ENCODE peak calls at places on chromosomes 12 and 14, in eight cellular contexts. One of them, this sample, is unnamed.
A peak's percentile ranks its signal among the peaks of the same experiment; 100 is the strongest.

GRCh38 chr12:12474931-12475485 is 87.7 kb downstream of the DUSP16 start:
- DNase-seq in fibroblast of pulmonary artery: peak; percentile 42
- DNase-seq in foreskin fibroblast: peak; percentile 21
- DNase-seq in A549: no peak
- DNase-seq in IMR-90: peak; percentile 43
- DNase-seq in brain microvascular endothelial cell: peak; percentile 13
- DNase-seq in GM12865: peak; percentile 91
- DNase-seq in AG04450: no peak
- DNase-seq in this sample: peak; percentile 19

GRCh38 chr12:114732426-114733030 is 48.6 kb upstream of the TBX3 start:
- DNase-seq in brain microvascular endothelial cell: no peak
- DNase-seq in A549: no peak
- DNase-seq in GM12865: no peak
- DNase-seq in foreskin fibroblast: no peak
- DNase-seq in fibroblast of pulmonary artery: no peak
- DNase-seq in AG04450: no peak
- DNase-seq in IMR-90: no peak
- DNase-seq in this sample: no peak

GRCh38 chr12:67155863-67156262 is 113.3 kb upstream of the CAND1 start:
- DNase-seq in A549: no peak
- DNase-seq in fibroblast of pulmonary artery: peak; percentile 18
- DNase-seq in brain microvascular endothelial cell: peak; percentile 24
- DNase-seq in GM12865: no peak
- DNase-seq in foreskin fibroblast: peak; percentile 47
- DNase-seq in IMR-90: peak; percentile 37
- DNase-seq in AG04450: no peak
- DNase-seq in this sample: peak; percentile 4

GRCh38 chr12:70052931-70053497 is 190.2 kb upstream of the CNOT2 start:
- DNase-seq in fibroblast of pulmonary artery: peak; percentile 97
- DNase-seq in brain microvascular endothelial cell: peak; percentile 74
- DNase-seq in foreskin fibroblast: peak; percentile 93
- DNase-seq in AG04450: no peak
- DNase-seq in A549: peak; percentile 28
- DNase-seq in GM12865: no peak
- DNase-seq in IMR-90: peak; percentile 67
- DNase-seq in this sample: peak; percentile 60

GRCh38 chr14:89384023-89384422 is 33.0 kb downstream of the FOXN3 start:
- DNase-seq in A549: no peak
- DNase-seq in AG04450: no peak
- DNase-seq in GM12865: peak; percentile 95
- DNase-seq in IMR-90: no peak
- DNase-seq in foreskin fibroblast: no peak
- DNase-seq in fibroblast of pulmonary artery: no peak
- DNase-seq in brain microvascular endothelial cell: no peak
- DNase-seq in this sample: no peak

GRCh38 chr14:64730061-64730440 is 25.8 kb downstream of the PLEKHG3 start:
- DNase-seq in foreskin fibroblast: no peak
- DNase-seq in IMR-90: no peak
- DNase-seq in fibroblast of pulmonary artery: no peak
- DNase-seq in A549: no peak
- DNase-seq in GM12865: no peak
- DNase-seq in brain microvascular endothelial cell: no peak
- DNase-seq in AG04450: no peak
- DNase-seq in this sample: no peak

GRCh38 chr12:30725739-30726138 is 29.0 kb downstream of the CAPRIN2 start:
- DNase-seq in A549: peak; percentile 56
- DNase-seq in IMR-90: peak; percentile 84
- DNase-seq in foreskin fibroblast: peak; percentile 77
- DNase-seq in brain microvascular endothelial cell: peak; percentile 50
- DNase-seq in AG04450: peak; percentile 21
- DNase-seq in GM12865: no peak
- DNase-seq in fibroblast of pulmonary artery: peak; percentile 82
- DNase-seq in this sample: peak; percentile 84

GRCh38 chr12:25524381-25524780 is 28.7 kb downstream of the LMNTD1 start:
- DNase-seq in GM12865: no peak
- DNase-seq in A549: no peak
- DNase-seq in AG04450: no peak
- DNase-seq in brain microvascular endothelial cell: no peak
- DNase-seq in fibroblast of pulmonary artery: no peak
- DNase-seq in IMR-90: no peak
- DNase-seq in foreskin fibroblast: no peak
- DNase-seq in this sample: no peak

GRCh38 chr14:71478542-71478941 is 453.7 kb upstream of the RGS6 start:
- DNase-seq in brain microvascular endothelial cell: peak; percentile 70
- DNase-seq in AG04450: no peak
- DNase-seq in IMR-90: peak; percentile 64
- DNase-seq in A549: no peak
- DNase-seq in fibroblast of pulmonary artery: peak; percentile 69
- DNase-seq in GM12865: peak; percentile 53
- DNase-seq in foreskin fibroblast: peak; percentile 55
- DNase-seq in this sample: peak; percentile 73

GRCh38 chr14:63910593-63911363 is 58.0 kb downstream of the SYNE2 start:
- DNase-seq in fibroblast of pulmonary artery: peak; percentile 26
- DNase-seq in IMR-90: peak; percentile 67
- DNase-seq in AG04450: no peak
- DNase-seq in GM12865: peak; percentile 24
- DNase-seq in A549: no peak
- DNase-seq in brain microvascular endothelial cell: no peak
- DNase-seq in foreskin fibroblast: peak; percentile 44
- DNase-seq in this sample: no peak

GRCh38 chr12:118145113-118145797 is 9.3 kb downstream of the PEBP1 start:
- DNase-seq in IMR-90: no peak
- DNase-seq in AG04450: no peak
- DNase-seq in fibroblast of pulmonary artery: no peak
- DNase-seq in GM12865: peak; percentile 83
- DNase-seq in foreskin fibroblast: no peak
- DNase-seq in brain microvascular endothelial cell: no peak
- DNase-seq in A549: no peak
- DNase-seq in this sample: no peak

GRCh38 chr14:104600141-104600643 is 4.4 kb downstream of the TMEM179 start:
- DNase-seq in GM12865: no peak
- DNase-seq in fibroblast of pulmonary artery: no peak
- DNase-seq in AG04450: no peak
- DNase-seq in brain microvascular endothelial cell: no peak
- DNase-seq in A549: peak; percentile 48
- DNase-seq in IMR-90: no peak
- DNase-seq in foreskin fibroblast: peak; percentile 30
- DNase-seq in this sample: no peak

GRCh38 chr12:88450130-88450529 is 130.1 kb downstream of the KITLG start:
- DNase-seq in GM12865: no peak
- DNase-seq in A549: no peak
- DNase-seq in brain microvascular endothelial cell: no peak
- DNase-seq in foreskin fibroblast: no peak
- DNase-seq in IMR-90: no peak
- DNase-seq in fibroblast of pulmonary artery: peak; percentile 23
- DNase-seq in AG04450: no peak
- DNase-seq in this sample: no peak

GRCh38 chr12:81692008-81692407 is 67.1 kb downstream of the PPFIA2 start:
- DNase-seq in IMR-90: no peak
- DNase-seq in GM12865: no peak
- DNase-seq in brain microvascular endothelial cell: no peak
- DNase-seq in fibroblast of pulmonary artery: no peak
- DNase-seq in A549: no peak
- DNase-seq in AG04450: no peak
- DNase-seq in foreskin fibroblast: no peak
- DNase-seq in this sample: no peak

GRCh38 chr12:113359133-113359938 is 949 bp downstream of the PLBD2 start:
- DNase-seq in foreskin fibroblast: peak; percentile 81
- DNase-seq in GM12865: no peak
- DNase-seq in A549: no peak
- DNase-seq in brain microvascular endothelial cell: no peak
- DNase-seq in AG04450: no peak
- DNase-seq in fibroblast of pulmonary artery: peak; percentile 36
- DNase-seq in IMR-90: peak; percentile 14
- DNase-seq in this sample: no peak

GRCh38 chr12:120229583-120230325 is 28.8 kb upstream of the RPLP0 start:
- DNase-seq in GM12865: no peak
- DNase-seq in IMR-90: no peak
- DNase-seq in foreskin fibroblast: peak; percentile 61
- DNase-seq in fibroblast of pulmonary artery: peak; percentile 50
- DNase-seq in brain microvascular endothelial cell: no peak
- DNase-seq in AG04450: no peak
- DNase-seq in A549: no peak
- DNase-seq in this sample: no peak

GRCh38 chr14:28101992-28102391 is 664.6 kb upstream of the FOXG1 start:
- DNase-seq in AG04450: no peak
- DNase-seq in foreskin fibroblast: no peak
- DNase-seq in brain microvascular endothelial cell: no peak
- DNase-seq in IMR-90: no peak
- DNase-seq in fibroblast of pulmonary artery: peak; percentile 3
- DNase-seq in A549: no peak
- DNase-seq in GM12865: no peak
- DNase-seq in this sample: no peak

GRCh38 chr12:95318071-95318545 is 100.5 kb downstream of the VEZT start:
- DNase-seq in AG04450: peak; percentile 70
- DNase-seq in GM12865: no peak
- DNase-seq in foreskin fibroblast: peak; percentile 83
- DNase-seq in A549: peak; percentile 59
- DNase-seq in fibroblast of pulmonary artery: peak; percentile 73
- DNase-seq in IMR-90: peak; percentile 88
- DNase-seq in brain microvascular endothelial cell: peak; percentile 75
- DNase-seq in this sample: peak; percentile 92

GRCh38 chr12:3680919-3681594 is 71.9 kb downstream of the CRACR2A start:
- DNase-seq in fibroblast of pulmonary artery: peak; percentile 59
- DNase-seq in GM12865: no peak
- DNase-seq in IMR-90: no peak
- DNase-seq in foreskin fibroblast: peak; percentile 68
- DNase-seq in AG04450: no peak
- DNase-seq in brain microvascular endothelial cell: peak; percentile 24
- DNase-seq in A549: no peak
- DNase-seq in this sample: peak; percentile 24

DNA sequence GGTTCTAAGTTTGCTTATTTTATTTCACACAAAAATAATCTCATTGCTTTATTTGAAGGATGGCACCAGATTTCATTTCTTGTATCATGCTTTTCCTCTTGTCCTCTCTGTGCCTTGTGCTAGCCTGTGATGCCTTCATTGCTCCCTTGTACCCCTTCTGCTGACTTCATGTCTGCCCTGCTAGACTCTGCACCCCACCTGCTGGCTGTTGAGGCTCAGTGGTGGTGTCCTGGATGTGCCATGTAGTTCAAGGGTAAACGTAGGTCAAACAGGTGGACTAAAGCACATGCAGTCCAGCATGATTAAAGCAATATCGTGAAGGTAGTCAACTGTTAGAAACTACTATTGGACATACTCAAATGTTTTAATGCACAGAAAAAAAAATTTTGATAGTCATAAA is 21.6 kb downstream of the MRPS35 start:
- DNase-seq in fibroblast of pulmonary artery: peak; percentile 8
- DNase-seq in GM12865: peak; percentile 37
- DNase-seq in IMR-90: no peak
- DNase-seq in AG04450: no peak
- DNase-seq in foreskin fibroblast: peak; percentile 26
- DNase-seq in brain microvascular endothelial cell: no peak
- DNase-seq in A549: peak; percentile 18
- DNase-seq in this sample: no peak
- TF ChIP-seq CTCF in fibroblast of pulmonary artery: peak; percentile 37
- TF ChIP-seq CTCF in GM12865: peak; percentile 35
- TF ChIP-seq CTCF in IMR-90: peak; percentile 15
- TF ChIP-seq CTCF in AG04450: peak; percentile 40
- TF ChIP-seq CTCF in foreskin fibroblast: peak; percentile 39
- TF ChIP-seq CTCF in brain microvascular endothelial cell: peak; percentile 58
- TF ChIP-seq CTCF in A549: no peak
- TF ChIP-seq CTCF in this sample: peak; percentile 46

GRCh38 chr12:91892081-91892855 is 253.4 kb downstream of the BTG1 start:
- DNase-seq in IMR-90: no peak
- DNase-seq in foreskin fibroblast: no peak
- DNase-seq in GM12865: no peak
- DNase-seq in AG04450: no peak
- DNase-seq in fibroblast of pulmonary artery: no peak
- DNase-seq in A549: no peak
- DNase-seq in brain microvascular endothelial cell: no peak
- DNase-seq in this sample: no peak
- TF ChIP-seq CTCF in IMR-90: no peak
- TF ChIP-seq CTCF in foreskin fibroblast: no peak
- TF ChIP-seq CTCF in GM12865: no peak
- TF ChIP-seq CTCF in AG04450: no peak
- TF ChIP-seq CTCF in fibroblast of pulmonary artery: no peak
- TF ChIP-seq CTCF in A549: no peak
- TF ChIP-seq CTCF in brain microvascular endothelial cell: no peak
- TF ChIP-seq CTCF in this sample: no peak

GRCh38 chr14:102923920-102924486 is 1.5 kb downstream of the AMN start:
- DNase-seq in GM12865: no peak
- DNase-seq in AG04450: no peak
- DNase-seq in foreskin fibroblast: no peak
- DNase-seq in fibroblast of pulmonary artery: no peak
- DNase-seq in brain microvascular endothelial cell: no peak
- DNase-seq in IMR-90: no peak
- DNase-seq in A549: no peak
- DNase-seq in this sample: no peak

GRCh38 chr14:102923201-102923919 is 897 bp downstream of the AMN start:
- DNase-seq in A549: no peak
- DNase-seq in foreskin fibroblast: no peak
- DNase-seq in AG04450: no peak
- DNase-seq in brain microvascular endothelial cell: no peak
- DNase-seq in fibroblast of pulmonary artery: no peak
- DNase-seq in IMR-90: no peak
- DNase-seq in GM12865: no peak
- DNase-seq in this sample: no peak

GRCh38 chr14:102926104-102926503 is 3.6 kb downstream of the AMN start:
- DNase-seq in GM12865: no peak
- DNase-seq in A549: no peak
- DNase-seq in AG04450: no peak
- DNase-seq in foreskin fibroblast: no peak
- DNase-seq in IMR-90: no peak
- DNase-seq in brain microvascular endothelial cell: no peak
- DNase-seq in fibroblast of pulmonary artery: no peak
- DNase-seq in this sample: no peak

GRCh38 chr14:102925646-102926045 is 3.2 kb downstream of the AMN start:
- DNase-seq in GM12865: no peak
- DNase-seq in AG04450: no peak
- DNase-seq in IMR-90: no peak
- DNase-seq in brain microvascular endothelial cell: no peak
- DNase-seq in foreskin fibroblast: no peak
- DNase-seq in fibroblast of pulmonary artery: no peak
- DNase-seq in A549: no peak
- DNase-seq in this sample: no peak

GRCh38 chr14:102924632-102925588 is 2.4 kb downstream of the AMN start:
- DNase-seq in brain microvascular endothelial cell: no peak
- DNase-seq in foreskin fibroblast: no peak
- DNase-seq in AG04450: no peak
- DNase-seq in IMR-90: no peak
- DNase-seq in GM12865: no peak
- DNase-seq in fibroblast of pulmonary artery: no peak
- DNase-seq in A549: no peak
- DNase-seq in this sample: no peak
- TF ChIP-seq CTCF in brain microvascular endothelial cell: peak; percentile 36
- TF ChIP-seq CTCF in foreskin fibroblast: no peak
- TF ChIP-seq CTCF in AG04450: peak; percentile 38
- TF ChIP-seq CTCF in IMR-90: no peak
- TF ChIP-seq CTCF in GM12865: no peak
- TF ChIP-seq CTCF in fibroblast of pulmonary artery: peak; percentile 30
- TF ChIP-seq CTCF in A549: no peak
- TF ChIP-seq CTCF in this sample: peak; percentile 18

DNA sequence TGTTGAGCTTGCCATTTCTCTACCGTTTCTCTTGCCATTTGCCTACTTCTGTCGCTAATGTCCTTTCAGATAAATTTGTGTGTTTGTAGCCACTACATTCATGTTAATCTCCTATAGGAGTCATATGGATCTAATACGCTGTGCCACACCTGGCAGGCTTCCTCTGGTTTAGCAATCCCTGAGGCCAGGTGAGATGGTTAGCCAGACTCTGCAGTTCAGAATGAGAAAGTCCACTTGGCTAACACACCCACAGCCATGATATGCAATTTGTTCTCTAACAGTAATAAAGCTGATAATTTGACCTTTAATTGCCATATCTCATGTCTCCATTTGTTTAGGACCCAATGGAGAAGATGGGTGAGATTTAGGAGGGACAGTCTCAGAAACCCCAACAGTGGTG is 1261.6 kb upstream of the TMEM132C start:
- DNase-seq in AG04450: no peak
- DNase-seq in brain microvascular endothelial cell: no peak
- DNase-seq in IMR-90: no peak
- DNase-seq in GM12865: no peak
- DNase-seq in fibroblast of pulmonary artery: no peak
- DNase-seq in A549: no peak
- DNase-seq in foreskin fibroblast: no peak
- DNase-seq in this sample: no peak
- TF ChIP-seq CTCF in AG04450: no peak
- TF ChIP-seq CTCF in brain microvascular endothelial cell: no peak
- TF ChIP-seq CTCF in IMR-90: no peak
- TF ChIP-seq CTCF in GM12865: no peak
- TF ChIP-seq CTCF in fibroblast of pulmonary artery: no peak
- TF ChIP-seq CTCF in A549: no peak
- TF ChIP-seq CTCF in foreskin fibroblast: no peak
- TF ChIP-seq CTCF in this sample: no peak